ENCODE peak calls at places on chromosome 4, in ten cellular contexts. H is HepG2, P is hepatocyte, K is GM23248, V is mammary epithelial cell, L is K562, F is neural progenitor cell, O is fibroblast of lung, W is astrocyte, U is H1. B is an unnamed sample.

GRCh38 chr4:143402776-143403550 is 66.3 kb downstream of the GAB1 start:
- DNase-seq in U (no peak), W (no peak), H (no peak), O (no peak), V (no peak), L (no peak), K (peak), P (no peak), F (no peak), B (no peak)

GRCh38 chr4:167779864-167780263 is 312.5 kb upstream of the ANXA10 start:
- DNase-seq in F (no peak), U (no peak), V (no peak), K (no peak), H (no peak), P (no peak), L (no peak), W (no peak), O (peak), B (no peak)

GRCh38 chr4:40825014-40825838 is 75.5 kb downstream of the NSUN7 start:
- DNase-seq in L (no peak), V (no peak), W (no peak), P (no peak), O (no peak), F (no peak), K (no peak), U (no peak), H (no peak), B (no peak)

GRCh38 chr4:3290889-3291321 is 1.9 kb upstream of the RGS12 start:
- DNase-seq in U (no peak), P (no peak), W (no peak), L (no peak), O (no peak), K (no peak), H (no peak), V (no peak), F (no peak), B (no peak)

GRCh38 chr4:145734576-145735329 is 54.8 kb downstream of the C4orf51 start:
- DNase-seq in O (peak), U (no peak), L (no peak), P (peak), V (peak), H (peak), F (no peak), K (peak), W (peak), B (peak)

GRCh38 chr4:142474398-142475087 is 371.6 kb downstream of the INPP4B start:
- DNase-seq in L (no peak), F (no peak), K (peak), U (no peak), H (no peak), P (no peak), V (peak), W (peak), O (no peak), B (peak)

GRCh38 chr4:8346838-8347605 is 77.5 kb downstream of the HTRA3 start:
- DNase-seq in K (no peak), U (no peak), W (no peak), P (no peak), L (no peak), V (no peak), O (no peak), H (no peak), F (no peak), B (no peak)

GRCh38 chr4:112234952-112235609 is 3.5 kb downstream of the AP1AR start:
- DNase-seq in V (peak), P (peak), F (peak), U (no peak), W (peak), O (peak), H (peak), K (peak), L (peak), B (peak)

GRCh38 chr4:48575964-48576363 is 85.9 kb downstream of the ZAR1 start:
- DNase-seq in U (no peak), O (peak), H (no peak), F (no peak), P (no peak), V (no peak), L (no peak), K (peak), W (peak), B (peak)

GRCh38 chr4:7775396-7775795 is 164.3 kb downstream of the AFAP1 start:
- DNase-seq in F (no peak), H (no peak), K (no peak), W (no peak), L (no peak), P (no peak), U (no peak), O (no peak), V (no peak), B (no peak)

GRCh38 chr4:67291639-67292038 is 253.7 kb downstream of the CENPC start:
- DNase-seq in K (no peak), W (no peak), O (no peak), L (no peak), U (no peak), H (no peak), F (no peak), V (no peak), P (no peak), B (peak)

GRCh38 chr4:88599714-88600113 is 7.4 kb downstream of the HERC3 start:
- DNase-seq in P (no peak), V (no peak), K (no peak), W (peak), U (no peak), O (no peak), L (no peak), F (no peak), H (no peak), B (no peak)

GRCh38 chr4:157818946-157819692 is 353.7 kb downstream of the GASK1B start:
- DNase-seq in U (no peak), H (no peak), W (no peak), L (no peak), K (no peak), P (no peak), O (no peak), F (no peak), V (no peak), B (no peak)

GRCh38 chr4:164779080-164779479 is 25.1 kb downstream of the SMIM31 start:
- DNase-seq in U (no peak), V (no peak), H (no peak), F (no peak), W (peak), L (no peak), K (peak), O (no peak), P (no peak), B (no peak)

GRCh38 chr4:87387237-87387636 is 3.8 kb downstream of the HSD17B11 start:
- DNase-seq in L (no peak), P (no peak), K (no peak), W (no peak), H (no peak), F (no peak), V (no peak), O (no peak), U (no peak), B (no peak)
- H3K4me2 ChIP-seq in L (peak), P (peak), K (no peak), W (no peak), H (peak), F (no peak), V (no peak), O (no peak), U (no peak), B (no peak)

DNA sequence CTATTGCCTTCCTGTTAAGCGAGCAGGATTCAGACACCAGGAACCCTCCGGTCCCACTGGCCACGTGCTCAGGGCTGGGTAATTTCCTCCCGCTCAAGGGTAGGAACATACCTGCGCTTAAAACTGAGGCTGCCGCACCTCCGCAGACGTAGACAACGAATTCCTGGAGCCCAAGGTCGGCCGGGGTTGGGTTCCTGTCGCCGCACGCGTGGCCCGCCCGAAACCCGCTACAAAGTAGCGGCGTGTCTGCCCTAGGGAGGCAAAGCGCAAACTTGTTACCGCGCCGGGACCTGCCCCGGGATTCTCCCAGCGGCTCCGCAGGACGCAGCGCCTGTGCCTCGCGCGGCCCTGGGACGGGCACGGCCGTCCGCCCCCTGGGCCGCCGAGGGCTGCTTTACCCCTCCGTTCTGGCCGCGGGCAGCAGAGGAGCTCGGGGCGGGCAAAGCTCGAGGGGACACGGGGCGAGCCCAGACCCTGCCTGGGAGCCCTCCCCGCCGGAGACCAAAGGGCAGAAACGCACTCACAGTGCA is 341 bp downstream of the ERVMER34-1 start:
- DNase-seq in P (peak), K (peak), V (peak), O (peak), W (no peak), F (no peak), L (no peak), U (peak), H (no peak), B (peak)
- TF ChIP-seq EZH2 in P (no peak), K (no peak), V (no peak), O (peak), W (peak), F (peak), L (no peak), U (peak), H (no peak), B (no peak)

GRCh38 chr4:55132775-55133174 is 7.4 kb upstream of the KDR start:
- DNase-seq in K (no peak), W (no peak), O (no peak), P (no peak), H (no peak), F (peak), V (no peak), U (no peak), L (no peak), B (no peak)
- H3K4me2 ChIP-seq in K (no peak), W (no peak), O (no peak), P (no peak), H (no peak), F (no peak), V (no peak), U (peak), L (no peak), B (no peak)

DNA sequence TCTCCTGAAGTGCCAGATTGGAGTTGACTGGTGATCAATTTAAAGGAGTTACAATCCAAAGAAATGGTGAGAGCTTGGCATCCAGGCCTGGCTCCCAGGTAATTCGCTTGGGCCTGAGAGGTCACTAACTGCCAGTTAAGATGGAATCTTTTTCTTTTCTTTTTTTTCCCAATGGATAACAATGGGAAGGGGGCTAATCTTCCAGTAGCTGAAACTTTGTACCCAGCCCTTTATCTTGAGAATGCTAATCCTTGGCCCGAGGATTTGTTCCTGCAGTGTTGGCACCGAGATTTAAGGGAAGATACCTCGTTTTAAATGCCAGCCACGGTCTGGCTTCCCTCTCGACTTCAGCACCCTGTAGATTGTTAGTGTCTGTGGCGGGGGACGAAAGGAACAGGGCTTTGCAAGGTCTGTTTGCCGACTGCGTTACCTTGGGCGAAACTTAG is 13.4 kb upstream of the PITX2 start:
- DNase-seq in O (no peak), L (no peak), H (no peak), F (peak), W (no peak), V (no peak), K (no peak), P (no peak), U (no peak), B (no peak)
- TF ChIP-seq EZH2 in O (peak), L (no peak), H (no peak), F (no peak), W (no peak), V (peak), K (no peak), P (no peak), U (no peak), B (no peak)

DNA sequence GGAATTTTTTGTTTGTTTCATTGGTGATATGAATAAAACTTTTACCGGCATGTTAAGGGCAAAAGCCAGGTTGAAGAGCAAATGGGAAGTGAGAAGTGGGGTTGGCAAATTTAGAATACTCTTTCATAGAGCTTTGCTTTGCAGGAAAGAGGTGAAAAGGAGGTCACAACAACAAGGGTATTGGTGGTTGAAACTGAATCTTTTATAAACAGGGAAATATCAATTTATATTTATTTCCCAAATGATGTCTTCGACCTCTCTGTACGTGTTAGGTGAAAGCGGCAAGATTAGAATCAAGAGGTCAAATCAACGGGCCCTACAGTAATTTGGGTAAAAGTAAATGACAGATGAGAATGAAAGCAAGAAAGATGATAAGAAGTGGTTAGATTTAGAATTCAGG is 3.4 kb downstream of the SMR3A start:
- DNase-seq in K (no peak), U (no peak), P (no peak), V (no peak), W (no peak), L (no peak), F (no peak), O (no peak), H (no peak), B (no peak)
- H3K4me2 ChIP-seq in K (no peak), U (no peak), P (no peak), V (no peak), W (no peak), L (no peak), F (no peak), O (no peak), H (no peak), B (no peak)

GRCh38 chr4:110639207-110640092 is 16.6 kb upstream of the PITX2 start:
- DNase-seq in L (no peak), U (peak), W (no peak), K (no peak), P (no peak), O (no peak), F (peak), H (no peak), V (no peak), B (no peak)

GRCh38 chr4:110636677-110637407 is 14.0 kb upstream of the PITX2 start:
- DNase-seq in F (peak), K (peak), O (no peak), P (peak), U (peak), W (peak), V (no peak), L (no peak), H (no peak), B (no peak)

GRCh38 chr4:110638347-110638746 is 15.5 kb upstream of the PITX2 start:
- DNase-seq in K (no peak), F (no peak), W (no peak), H (no peak), O (no peak), U (no peak), P (no peak), L (no peak), V (no peak), B (no peak)

GRCh38 chr4:110635155-110635479 is 12.2 kb upstream of the PITX2 start:
- DNase-seq in L (no peak), K (no peak), F (no peak), O (no peak), V (no peak), H (no peak), U (no peak), P (no peak), W (no peak), B (no peak)

DNA sequence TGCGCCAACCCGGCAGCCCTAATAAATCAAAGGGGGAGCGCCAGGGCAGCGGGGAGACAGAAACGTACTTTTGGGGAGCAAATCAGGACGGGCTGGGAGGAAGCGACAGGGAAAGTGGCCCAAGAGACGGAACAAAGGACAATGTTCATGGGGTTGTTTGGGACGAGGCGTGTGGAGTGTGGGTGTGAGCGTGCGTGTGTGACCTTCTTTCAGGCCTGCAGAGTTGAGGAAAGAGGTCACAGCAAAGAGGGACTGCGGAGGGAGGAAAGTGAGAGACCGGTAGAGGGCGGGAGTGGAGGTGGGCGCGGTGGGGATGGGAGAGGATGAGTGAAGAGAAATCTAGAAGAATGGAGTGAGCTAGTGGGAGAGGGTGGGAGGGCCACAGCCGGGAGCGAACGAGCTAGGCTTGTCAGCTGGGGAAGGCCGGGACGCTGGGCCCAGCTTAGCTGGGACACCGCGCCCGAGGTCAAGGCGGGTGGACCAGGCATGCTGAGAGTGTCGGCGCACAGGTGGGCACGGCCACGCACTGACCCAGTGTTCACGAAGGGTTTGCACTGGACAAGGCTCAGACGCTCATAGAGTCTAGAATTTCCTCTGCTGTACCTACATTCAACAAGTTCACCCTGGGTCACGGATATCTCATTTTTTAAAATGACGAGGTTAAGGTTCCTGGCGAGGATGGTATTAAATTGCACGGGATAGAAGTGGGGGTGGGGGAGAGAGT is 14.7 kb upstream of the PITX2 start:
- DNase-seq in V (no peak), O (no peak), P (peak), H (no peak), F (peak), L (no peak), U (peak), W (no peak), K (peak), B (no peak)
- TF ChIP-seq EZH2 in V (no peak), O (peak), P (no peak), H (no peak), F (peak), L (no peak), U (peak), W (peak), K (no peak), B (no peak)